ENCODE peak calls at places on chromosomes 2 and 18, in four cellular contexts. One of them, this sample, is unnamed. For H3K36me3, the result is how much of the 10 kb centered on the place peaks cover.

GRCh38 chr2:38685116-38685735 is 19.3 kb downstream of the GALM start:
- DNase-seq in HepG2: peak
- DNase-seq in GM12878: no peak
- DNase-seq in stomach: no peak
- DNase-seq in this sample: no peak

GRCh38 chr2:240800241-240800640 is 19.8 kb downstream of the KIF1A start:
- DNase-seq in HepG2: no peak
- DNase-seq in GM12878: no peak
- DNase-seq in stomach: no peak
- DNase-seq in this sample: no peak

GRCh38 chr2:237326250-237327171 is 87.5 kb downstream of the COL6A3 start:
- DNase-seq in HepG2: no peak
- DNase-seq in GM12878: no peak
- DNase-seq in stomach: no peak
- DNase-seq in this sample: no peak

GRCh38 chr18:46113751-46114150 is 9.6 kb downstream of the HAUS1 start:
- DNase-seq in HepG2: no peak
- DNase-seq in GM12878: no peak
- DNase-seq in stomach: no peak
- DNase-seq in this sample: no peak

GRCh38 chr18:22667158-22667557 is 249.4 kb upstream of the CTAGE1 start:
- DNase-seq in HepG2: no peak
- DNase-seq in GM12878: no peak
- DNase-seq in stomach: no peak
- DNase-seq in this sample: no peak

GRCh38 chr18:62366992-62367391 is 41.9 kb downstream of the TNFRSF11A start:
- DNase-seq in HepG2: no peak
- DNase-seq in GM12878: no peak
- DNase-seq in stomach: no peak
- DNase-seq in this sample: no peak

GRCh38 chr18:58402247-58402646 is 226.6 kb downstream of the ALPK2 start:
- DNase-seq in HepG2: peak
- DNase-seq in GM12878: no peak
- DNase-seq in stomach: no peak
- DNase-seq in this sample: no peak

GRCh38 chr2:150101947-150102346 is 385.5 kb downstream of the RND3 start:
- DNase-seq in HepG2: no peak
- DNase-seq in GM12878: no peak
- DNase-seq in stomach: no peak
- DNase-seq in this sample: no peak

GRCh38 chr2:108169982-108170625 is 69.7 kb upstream of the SULT1C3 start:
- DNase-seq in HepG2: peak
- DNase-seq in GM12878: no peak
- DNase-seq in stomach: no peak
- DNase-seq in this sample: no peak

GRCh38 chr2:28356095-28356911 is 36.4 kb upstream of the FOSL2 start:
- DNase-seq in HepG2: no peak
- DNase-seq in GM12878: no peak
- DNase-seq in stomach: peak
- DNase-seq in this sample: peak

GRCh38 chr2:161946489-161947107 is 127.4 kb downstream of the DPP4 start:
- DNase-seq in HepG2: peak
- DNase-seq in GM12878: no peak
- DNase-seq in stomach: no peak
- DNase-seq in this sample: no peak

GRCh38 chr18:60804412-60804811 is 431.8 kb upstream of the MC4R start:
- DNase-seq in HepG2: no peak
- DNase-seq in GM12878: no peak
- DNase-seq in stomach: no peak
- DNase-seq in this sample: no peak

GRCh38 chr2:239013670-239013960 is 165.7 kb downstream of the TWIST2 start:
- DNase-seq in HepG2: no peak
- DNase-seq in GM12878: no peak
- DNase-seq in stomach: no peak
- DNase-seq in this sample: no peak

GRCh38 chr2:41717883-41718282 is 329.9 kb upstream of the PKDCC start:
- DNase-seq in HepG2: no peak
- DNase-seq in GM12878: no peak
- DNase-seq in stomach: no peak
- DNase-seq in this sample: no peak

GRCh38 chr2:12717988-12718661 is 1.4 kb downstream of the TRIB2 start:
- DNase-seq in HepG2: no peak
- DNase-seq in GM12878: no peak
- DNase-seq in stomach: peak
- DNase-seq in this sample: no peak

GRCh38 chr18:10397004-10397403 is 57.4 kb upstream of the APCDD1 start:
- DNase-seq in HepG2: no peak
- DNase-seq in GM12878: no peak
- DNase-seq in stomach: no peak
- DNase-seq in this sample: no peak

GRCh38 chr2:9150906-9151305 is 55.7 kb upstream of the ASAP2 start:
- DNase-seq in HepG2: no peak
- DNase-seq in GM12878: no peak
- DNase-seq in stomach: no peak
- DNase-seq in this sample: no peak

GRCh38 chr2:46270384-46270783 is 26.8 kb upstream of the EPAS1 start:
- DNase-seq in HepG2: no peak
- DNase-seq in GM12878: no peak
- DNase-seq in stomach: no peak
- DNase-seq in this sample: no peak

GRCh38 chr18:79947054-79947755 is 4.2 kb downstream of the SLC66A2 start:
- DNase-seq in HepG2: no peak
- DNase-seq in GM12878: no peak
- DNase-seq in stomach: peak
- DNase-seq in this sample: peak

GRCh38 chr2:180012523-180012922 is 5.4 kb upstream of the CWC22 start:
- DNase-seq in HepG2: peak
- DNase-seq in GM12878: no peak
- DNase-seq in stomach: no peak
- DNase-seq in this sample: no peak

GRCh38 chr2:5392658-5393057 is 299.5 kb upstream of the SOX11 start:
- DNase-seq in HepG2: no peak
- DNase-seq in GM12878: no peak
- DNase-seq in stomach: no peak
- DNase-seq in this sample: no peak

GRCh38 chr2:105821428-105822125 is 76.9 kb downstream of the NCK2 start:
- DNase-seq in HepG2: no peak
- DNase-seq in GM12878: no peak
- DNase-seq in stomach: no peak
- DNase-seq in this sample: no peak

GRCh38 chr2:38076250-38076709 is 329 bp upstream of the CYP1B1 start:
- DNase-seq in HepG2: no peak
- DNase-seq in GM12878: no peak
- DNase-seq in stomach: peak
- DNase-seq in this sample: peak

GRCh38 chr18:63681449-63682381 is 20.0 kb upstream of the SERPINB3 start:
- DNase-seq in HepG2: peak
- DNase-seq in GM12878: no peak
- DNase-seq in stomach: no peak
- DNase-seq in this sample: no peak

GRCh38 chr2:82491591-82491990 is 1967.5 kb downstream of the SUCLG1 start:
- DNase-seq in HepG2: no peak
- DNase-seq in GM12878: no peak
- DNase-seq in stomach: no peak
- DNase-seq in this sample: no peak

GRCh38 chr18:8982416-8983183 is 119.9 kb upstream of the NDUFV2 start:
- DNase-seq in HepG2: peak
- DNase-seq in GM12878: no peak
- DNase-seq in stomach: peak
- DNase-seq in this sample: peak

GRCh38 chr2:148955798-148956197 is 80.8 kb downstream of the KIF5C start:
- DNase-seq in HepG2: no peak
- DNase-seq in GM12878: no peak
- DNase-seq in stomach: no peak
- DNase-seq in this sample: no peak

GRCh38 chr2:184780384-184780783 is 182.1 kb downstream of the ZNF804A start:
- DNase-seq in HepG2: no peak
- DNase-seq in GM12878: no peak
- DNase-seq in stomach: no peak
- DNase-seq in this sample: no peak

GRCh38 chr2:55309441-55309840 is 40.4 kb upstream of the MTIF2 start:
- DNase-seq in HepG2: no peak
- DNase-seq in GM12878: no peak
- DNase-seq in stomach: no peak
- DNase-seq in this sample: no peak

GRCh38 chr2:55311444-55311870 is 42.4 kb upstream of the MTIF2 start:
- DNase-seq in HepG2: no peak
- DNase-seq in GM12878: peak
- DNase-seq in stomach: no peak
- DNase-seq in this sample: no peak

GRCh38 chr2:55314985-55315384 is 46.0 kb upstream of the MTIF2 start:
- DNase-seq in HepG2: no peak
- DNase-seq in GM12878: no peak
- DNase-seq in stomach: no peak
- DNase-seq in this sample: no peak
- H3K36me3 ChIP-seq in HepG2: half or more
- H3K36me3 ChIP-seq in GM12878: under half
- H3K36me3 ChIP-seq in stomach: half or more
- H3K36me3 ChIP-seq in this sample: under half

GRCh38 chr2:11407413-11407812 is 58.5 kb downstream of the E2F6 start:
- DNase-seq in HepG2: no peak
- DNase-seq in GM12878: no peak
- DNase-seq in stomach: no peak
- DNase-seq in this sample: no peak

GRCh38 chr2:11402436-11402835 is 58.0 kb upstream of the ROCK2 start:
- DNase-seq in HepG2: no peak
- DNase-seq in GM12878: no peak
- DNase-seq in stomach: no peak
- DNase-seq in this sample: no peak

GRCh38 chr2:11406492-11407381 is 59.2 kb downstream of the E2F6 start:
- DNase-seq in HepG2: no peak
- DNase-seq in GM12878: no peak
- DNase-seq in stomach: no peak
- DNase-seq in this sample: peak

GRCh38 chr2:11405599-11406491 is 60.1 kb downstream of the E2F6 start:
- DNase-seq in HepG2: no peak
- DNase-seq in GM12878: no peak
- DNase-seq in stomach: peak
- DNase-seq in this sample: peak

DNA sequence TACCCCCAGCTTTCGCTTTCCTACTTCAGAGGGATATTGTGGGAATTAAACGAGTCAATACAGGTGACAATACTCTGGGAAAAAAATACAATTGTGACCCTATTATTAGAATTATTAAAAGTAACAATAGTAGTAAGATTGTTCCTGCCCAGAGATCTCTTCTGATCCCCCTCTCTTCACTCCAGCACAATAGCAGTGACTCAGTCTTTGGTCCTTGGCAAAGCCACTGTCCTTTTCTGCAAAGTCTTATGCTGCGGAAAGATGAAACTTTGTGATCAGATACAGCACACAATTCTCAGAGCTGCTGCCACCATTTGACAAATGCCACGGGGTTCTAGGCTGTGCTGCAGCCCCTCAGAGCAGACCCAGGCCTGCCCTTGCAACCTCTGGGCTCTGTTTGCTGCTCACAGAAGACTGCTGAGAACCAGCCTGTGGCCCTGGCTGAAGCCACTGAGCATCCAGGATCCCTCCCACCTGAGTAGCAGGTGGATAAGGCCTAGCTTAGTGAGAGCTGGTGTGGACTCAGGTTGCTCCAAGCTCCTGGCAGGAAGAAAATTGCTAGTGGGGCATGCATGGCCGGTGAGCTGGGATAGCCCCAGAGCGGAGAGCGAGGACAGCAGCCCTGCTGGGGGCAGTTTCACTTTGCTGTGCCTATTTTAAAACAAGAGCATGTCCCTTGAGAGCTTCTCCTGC is 60.1 kb upstream of the ROCK2 start:
- DNase-seq in HepG2: no peak
- DNase-seq in GM12878: no peak
- DNase-seq in stomach: no peak
- DNase-seq in this sample: no peak
- TF ChIP-seq EP300 in HepG2: no peak
- TF ChIP-seq EP300 in GM12878: no peak
- TF ChIP-seq EP300 in stomach: no peak
- TF ChIP-seq EP300 in this sample: no peak

GRCh38 chr18:25880441-25880840 is 210.0 kb downstream of the SS18 start:
- DNase-seq in HepG2: no peak
- DNase-seq in GM12878: no peak
- DNase-seq in stomach: no peak
- DNase-seq in this sample: no peak

GRCh38 chr18:25886283-25886682 is 204.1 kb downstream of the SS18 start:
- DNase-seq in HepG2: no peak
- DNase-seq in GM12878: no peak
- DNase-seq in stomach: no peak
- DNase-seq in this sample: no peak

GRCh38 chr18:25883091-25883490 is 207.3 kb downstream of the SS18 start:
- DNase-seq in HepG2: no peak
- DNase-seq in GM12878: no peak
- DNase-seq in stomach: no peak
- DNase-seq in this sample: no peak
- TF ChIP-seq POLR2AphosphoS5 in HepG2: no peak
- TF ChIP-seq POLR2AphosphoS5 in GM12878: no peak
- TF ChIP-seq POLR2AphosphoS5 in stomach: no peak
- TF ChIP-seq POLR2AphosphoS5 in this sample: no peak

GRCh38 chr2:65073879-65074565 is 17.8 kb downstream of the CEP68 start:
- DNase-seq in HepG2: no peak
- DNase-seq in GM12878: no peak
- DNase-seq in stomach: no peak
- DNase-seq in this sample: no peak

GRCh38 chr2:65070856-65071255 is 14.6 kb downstream of the CEP68 start:
- DNase-seq in HepG2: no peak
- DNase-seq in GM12878: no peak
- DNase-seq in stomach: no peak
- DNase-seq in this sample: no peak

GRCh38 chr2:65071499-65072180 is 15.4 kb downstream of the CEP68 start:
- DNase-seq in HepG2: no peak
- DNase-seq in GM12878: no peak
- DNase-seq in stomach: no peak
- DNase-seq in this sample: no peak

GRCh38 chr2:65070172-65070830 is 14.1 kb downstream of the CEP68 start:
- DNase-seq in HepG2: peak
- DNase-seq in GM12878: no peak
- DNase-seq in stomach: no peak
- DNase-seq in this sample: peak

DNA sequence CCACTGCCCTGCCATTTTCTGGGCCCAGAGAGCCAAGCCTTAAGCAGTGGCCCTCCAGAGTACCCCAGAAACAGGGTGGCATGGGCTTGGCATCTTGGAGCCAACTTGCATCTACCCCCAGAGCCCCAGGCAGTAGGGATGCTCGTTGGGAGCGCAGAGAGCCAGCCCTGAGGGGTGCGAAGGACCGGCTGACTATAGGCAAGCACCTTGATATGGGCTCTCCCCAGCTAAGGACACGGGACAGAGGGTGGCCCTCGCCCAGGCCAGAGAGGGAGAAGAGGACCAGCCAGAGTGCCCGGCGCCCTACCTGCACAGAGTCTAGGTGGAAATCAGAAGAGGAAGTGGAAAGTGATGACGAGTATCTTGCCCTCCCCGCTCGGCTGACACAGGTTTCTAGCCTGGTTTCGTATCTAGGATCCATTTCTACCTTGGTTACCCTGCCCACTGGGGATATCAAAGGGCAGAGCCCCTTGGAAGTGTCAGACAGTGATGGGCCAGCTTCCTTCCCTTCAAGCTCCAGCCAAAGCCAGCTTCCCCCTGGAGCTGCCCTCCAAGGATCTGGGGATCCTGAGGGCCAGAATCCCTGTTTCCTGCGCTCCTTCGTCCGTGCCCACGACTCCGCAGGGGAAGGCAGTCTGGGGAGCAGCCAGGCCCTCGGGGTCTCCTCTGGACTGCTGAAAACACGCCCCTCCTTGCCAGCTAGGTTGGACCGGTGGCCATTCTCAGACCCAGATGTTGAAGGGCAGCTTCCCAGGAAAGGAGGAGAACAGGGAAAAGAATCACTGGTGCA is 16.2 kb downstream of the CEP68 start:
- DNase-seq in HepG2: no peak
- DNase-seq in GM12878: no peak
- DNase-seq in stomach: no peak
- DNase-seq in this sample: no peak
- H3K36me3 ChIP-seq in HepG2: half or more
- H3K36me3 ChIP-seq in GM12878: under half
- H3K36me3 ChIP-seq in stomach: half or more
- H3K36me3 ChIP-seq in this sample: under half